ENCODE peak calls at places on chromosomes 13 and 19, in five cellular contexts. B is BE2C, L is mammary epithelial cell, Z is H9, X is cardiac fibroblast. U is an unnamed sample.

GRCh38 chr13:63094717-63095116 is 1679.1 kb upstream of the PCDH20 start:
- DNase-seq in Z (no peak), X (no peak), L (no peak), B (no peak), U (no peak)

GRCh38 chr13:76879211-76879875 is 6.9 kb downstream of the KCTD12 start:
- DNase-seq in Z (no peak), X (peak; percentile 93), L (peak; percentile 79), B (no peak), U (peak; percentile 26)

GRCh38 chr13:80237646-80238045 is 103.3 kb downstream of the SPRY2 start:
- DNase-seq in L (no peak), Z (no peak), X (no peak), B (no peak), U (no peak)

GRCh38 chr13:32941368-32941767 is 74.9 kb upstream of the KL start:
- DNase-seq in L (no peak), Z (no peak), X (peak; percentile 8), B (no peak), U (no peak)

GRCh38 chr13:70310720-70311119 is 202.5 kb upstream of the KLHL1 start:
- DNase-seq in Z (no peak), X (peak; percentile 2), B (peak; percentile 67), L (peak; percentile 14), U (no peak)

GRCh38 chr19:58397533-58398037 is 2.1 kb downstream of the RNF225 start:
- DNase-seq in B (no peak), L (no peak), X (no peak), Z (peak; percentile 50), U (no peak)

GRCh38 chr13:91348906-91349435 is 1.5 kb downstream of the MIR17HG start:
- DNase-seq in B (peak; percentile 94), L (peak; percentile 83), Z (peak; percentile 86), X (peak; percentile 90), U (peak; percentile 95)

GRCh38 chr19:49491804-49492572 is 4.2 kb upstream of the RPS11 start:
- DNase-seq in L (no peak), B (no peak), X (no peak), Z (no peak), U (no peak)

GRCh38 chr19:10107817-10108367 is 1.7 kb downstream of the PPAN start:
- DNase-seq in L (no peak), X (no peak), B (no peak), Z (no peak), U (no peak)

GRCh38 chr13:44259045-44260042 is 114.3 kb upstream of the SERP2 start:
- DNase-seq in X (peak; percentile 65), Z (no peak), B (peak; percentile 33), L (peak; percentile 19), U (peak; percentile 36)

GRCh38 chr13:43516401-43516826 is 270.4 kb downstream of the ENOX1 start:
- DNase-seq in L (no peak), Z (no peak), X (peak; percentile 91), B (no peak), U (no peak)

GRCh38 chr19:19420570-19421301 is 15.3 kb downstream of the GATAD2A start:
- DNase-seq in Z (no peak), B (no peak), X (no peak), L (no peak), U (no peak)

GRCh38 chr19:16324384-16325160 is at the start of gene KLF2:
- DNase-seq in X (peak; percentile 98), Z (peak; percentile 71), B (peak; percentile 80), L (peak; percentile 84), U (peak; percentile 92)

GRCh38 chr19:6516659-6517291 is 14.1 kb upstream of the TNFSF9 start:
- DNase-seq in L (peak; percentile 78), Z (peak; percentile 93), B (peak; percentile 93), X (peak; percentile 87), U (peak; percentile 92)

GRCh38 chr19:2887391-2887914 is 13.3 kb upstream of the ZNF57 start:
- DNase-seq in B (peak; percentile 36), X (peak; percentile 82), L (peak; percentile 66), Z (peak; percentile 34), U (peak; percentile 20)
- TF ChIP-seq CTCF in B (peak; percentile 72), X (peak; percentile 63), L (peak; percentile 68), Z (peak; percentile 73), U (no peak)

GRCh38 chr13:55999709-56000108 is 1141.0 kb upstream of the PRR20A start:
- DNase-seq in Z (no peak), L (no peak), X (no peak), B (peak; percentile 54), U (no peak)
- TF ChIP-seq CTCF in Z (peak; percentile 68), L (no peak), X (no peak), B (peak; percentile 63), U (no peak)

GRCh38 chr13:85879014-85879413 is 79.8 kb upstream of the SLITRK6 start:
- DNase-seq in Z (no peak), X (no peak), B (no peak), L (no peak), U (no peak)
- TF ChIP-seq CTCF in Z (no peak), X (no peak), B (no peak), L (no peak), U (no peak)

DNA sequence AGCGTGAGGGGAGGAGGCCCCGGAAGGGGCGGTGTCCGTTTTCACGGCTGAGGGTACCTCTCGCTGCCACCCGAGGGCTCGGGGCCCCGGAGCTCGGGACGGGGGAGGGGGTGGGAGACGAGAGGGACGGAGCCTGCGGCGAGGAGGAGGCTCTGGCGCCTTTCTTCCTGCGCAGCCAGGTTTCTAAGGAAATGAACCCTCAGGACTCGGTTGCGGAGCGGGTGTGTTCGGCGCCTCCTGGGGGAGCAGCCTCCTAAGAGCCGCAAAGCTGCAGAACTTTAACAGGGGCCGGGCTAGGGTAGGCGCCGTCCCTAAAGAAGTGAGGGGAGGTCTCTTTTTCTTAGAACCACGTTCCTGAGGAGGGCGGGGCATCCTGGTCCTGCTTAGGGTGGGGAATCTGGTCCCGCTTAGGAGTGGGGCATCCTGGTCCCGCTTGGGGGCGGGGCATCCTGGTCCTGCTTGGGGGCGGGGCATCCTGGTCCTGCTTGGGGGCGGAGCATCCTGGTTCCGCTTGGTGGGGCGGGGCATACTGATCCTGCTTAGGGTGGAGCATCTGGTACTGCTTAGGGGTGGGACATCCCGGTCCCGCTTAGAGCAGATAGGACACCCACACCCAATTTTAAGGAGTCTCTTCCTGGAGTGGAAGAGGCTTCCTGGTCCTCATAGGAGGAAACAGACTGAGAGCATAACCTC is 6.2 kb downstream of the SYT5 start:
- DNase-seq in B (peak; percentile 88), X (peak; percentile 69), L (peak; percentile 30), Z (peak; percentile 95), U (no peak)
- TF ChIP-seq CTCF in B (peak; percentile 11), X (no peak), L (no peak), Z (peak; percentile 20), U (no peak)